ENCODE peak calls at places on chromosomes 12 and 14, in five cellular contexts. E is heart left ventricle, H is stomach, X is neural progenitor cell, D is IMR-90. B is an unnamed sample. For H3K4me1, the result is how much of the 10 kb centered on the place peaks cover.

GRCh38 chr12:101592448-101592847 is 2.3 kb upstream of the MYBPC1 start:
- DNase-seq in E (no peak), H (no peak), X (no peak), D (no peak), B (no peak)

GRCh38 chr12:52539024-52539820 is 13.7 kb downstream of the KRT71 start:
- DNase-seq in E (no peak), H (no peak), X (no peak), D (peak), B (no peak)

GRCh38 chr12:74770552-74770951 is 232.9 kb downstream of the ATXN7L3B start:
- DNase-seq in E (no peak), H (no peak), X (no peak), D (no peak), B (no peak)

GRCh38 chr12:50505945-50506344 is 1.2 kb downstream of the DIP2B start:
- DNase-seq in E (peak), H (no peak), X (peak), D (no peak), B (no peak)

GRCh38 chr12:1591543-1591942 is 2.8 kb downstream of the FBXL14 start:
- DNase-seq in E (no peak), H (no peak), X (no peak), D (peak), B (no peak)

GRCh38 chr12:9941838-9942237 is 9.7 kb upstream of the CLEC2A start:
- DNase-seq in E (no peak), H (no peak), X (no peak), D (no peak), B (no peak)

GRCh38 chr12:76586764-76587395 is 27.3 kb upstream of the OSBPL8 start:
- DNase-seq in E (peak), H (no peak), X (peak), D (peak), B (no peak)

GRCh38 chr12:124463341-124463861 is 104.0 kb downstream of the NCOR2 start:
- DNase-seq in E (no peak), H (no peak), X (peak), D (no peak), B (no peak)

GRCh38 chr12:124423683-124424515 is 129.0 kb downstream of the RFLNA start:
- DNase-seq in E (no peak), H (no peak), X (no peak), D (no peak), B (no peak)

GRCh38 chr12:57541717-57542116 is 5.3 kb downstream of the DCTN2 start:
- DNase-seq in E (no peak), H (no peak), X (no peak), D (no peak), B (no peak)

GRCh38 chr12:25254271-25254880 is 3.6 kb upstream of the KRAS start:
- DNase-seq in E (no peak), H (no peak), X (no peak), D (peak), B (no peak)

GRCh38 chr12:70393787-70394519 is 27.9 kb downstream of the KCNMB4 start:
- DNase-seq in E (no peak), H (no peak), X (no peak), D (peak), B (no peak)

GRCh38 chr12:127903146-127903545 is 363.8 kb upstream of the TMEM132C start:
- DNase-seq in E (no peak), H (no peak), X (no peak), D (no peak), B (no peak)

GRCh38 chr12:108792361-108793292 is 61.3 kb upstream of the CORO1C start:
- DNase-seq in E (no peak), H (no peak), X (no peak), D (no peak), B (no peak)

GRCh38 chr12:65895031-65895430 is 70.7 kb downstream of the HMGA2 start:
- DNase-seq in E (no peak), H (no peak), X (no peak), D (no peak), B (no peak)
- H3K4me1 ChIP-seq in E (under half), H (under half), X (half or more), D (under half), B (under half)

DNA sequence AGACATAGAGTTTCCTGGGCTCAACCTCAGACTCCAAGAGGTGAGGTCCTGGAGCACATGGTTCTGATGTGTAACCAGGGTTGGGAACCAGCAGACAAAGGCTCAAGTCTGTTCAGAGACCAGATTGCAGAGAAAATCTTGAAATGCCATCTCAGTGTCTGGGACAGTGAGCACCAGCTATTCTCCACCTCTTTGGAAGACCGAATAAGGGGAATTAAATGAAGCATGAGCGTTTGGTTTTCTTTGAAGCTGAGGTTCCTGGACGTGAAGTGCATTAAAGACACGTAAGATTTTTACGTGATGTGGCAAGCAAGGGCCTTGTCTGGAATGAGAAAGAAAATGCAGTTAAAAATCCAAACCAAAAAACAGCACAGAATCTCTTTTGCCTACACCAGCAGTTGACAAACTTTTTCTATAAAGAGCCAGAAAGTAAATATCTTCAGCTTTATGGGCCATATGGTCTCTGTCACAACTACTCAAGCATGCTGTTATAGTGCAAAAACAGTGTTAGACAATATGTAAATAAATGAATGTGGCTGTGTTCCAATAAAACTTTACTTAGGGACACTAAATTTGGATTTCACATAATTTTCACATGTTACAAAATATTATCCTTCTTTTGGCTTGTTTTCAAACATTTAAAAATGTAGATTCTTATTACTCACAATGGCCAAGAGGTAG is 6.4 kb upstream of the ELK3 start:
- DNase-seq in E (no peak), H (no peak), X (no peak), D (no peak), B (no peak)
- H3K27ac ChIP-seq in E (no peak), H (peak), X (no peak), D (peak), B (no peak)

GRCh38 chr14:103528158-103528511 is 861 bp upstream of the TRMT61A start:
- DNase-seq in E (no peak), H (peak), X (no peak), D (no peak), B (no peak)
- H3K4me1 ChIP-seq in E (under half), H (half or more), X (under half), D (under half), B (half or more)

GRCh38 chr12:91249059-91250055 is 66.7 kb upstream of the DCN start:
- DNase-seq in E (no peak), H (no peak), X (no peak), D (no peak), B (no peak)
- H3K27ac ChIP-seq in E (peak), H (peak), X (no peak), D (peak), B (peak)

GRCh38 chr12:95851609-95852008 is 7.1 kb upstream of the SNRPF start:
- DNase-seq in E (no peak), H (no peak), X (no peak), D (no peak), B (no peak)

GRCh38 chr12:95852133-95852532 is 6.6 kb upstream of the SNRPF start:
- DNase-seq in E (no peak), H (no peak), X (no peak), D (no peak), B (no peak)

DNA sequence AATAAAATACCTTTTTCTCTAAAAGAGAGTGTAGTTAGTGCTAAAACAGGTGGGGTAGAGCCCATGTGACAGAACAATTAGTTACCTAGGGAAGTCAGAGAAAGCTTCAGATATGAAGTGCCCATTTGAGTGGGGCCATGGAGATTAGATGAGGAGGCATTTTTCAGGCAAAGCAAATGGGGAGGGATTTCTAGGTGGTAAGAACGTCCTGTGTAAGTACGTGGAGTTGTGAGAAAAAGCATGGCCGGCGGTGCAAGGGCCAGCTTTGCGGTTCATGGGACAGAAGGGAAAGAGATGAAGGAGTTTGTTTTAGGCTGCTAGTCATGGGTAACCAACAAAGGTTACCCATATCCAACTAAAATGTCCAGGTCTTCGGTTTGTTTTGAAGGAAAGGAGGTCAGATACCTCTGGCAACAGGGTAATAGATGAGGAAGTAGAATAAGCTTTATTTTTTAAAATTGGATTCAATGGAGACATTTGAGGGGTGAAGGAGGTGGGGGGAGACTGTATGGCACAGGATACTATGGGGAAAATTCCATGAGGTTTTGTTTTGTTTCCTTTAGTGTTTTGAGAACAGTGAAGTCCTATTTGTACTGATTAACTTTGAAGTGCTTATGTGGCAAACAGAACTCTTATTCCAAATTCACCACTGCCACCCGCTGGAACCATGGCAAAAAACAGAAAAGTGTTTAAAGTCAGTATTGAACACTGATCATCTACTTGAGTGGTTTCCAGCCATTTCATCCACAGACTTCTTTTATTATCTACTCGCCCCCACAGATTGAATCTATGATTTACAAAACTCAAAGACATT is 10.0 kb upstream of the SNRPF start:
- DNase-seq in E (no peak), H (peak), X (peak), D (peak), B (no peak)
- H3K4me1 ChIP-seq in E (under half), H (under half), X (under half), D (under half), B (under half)

DNA sequence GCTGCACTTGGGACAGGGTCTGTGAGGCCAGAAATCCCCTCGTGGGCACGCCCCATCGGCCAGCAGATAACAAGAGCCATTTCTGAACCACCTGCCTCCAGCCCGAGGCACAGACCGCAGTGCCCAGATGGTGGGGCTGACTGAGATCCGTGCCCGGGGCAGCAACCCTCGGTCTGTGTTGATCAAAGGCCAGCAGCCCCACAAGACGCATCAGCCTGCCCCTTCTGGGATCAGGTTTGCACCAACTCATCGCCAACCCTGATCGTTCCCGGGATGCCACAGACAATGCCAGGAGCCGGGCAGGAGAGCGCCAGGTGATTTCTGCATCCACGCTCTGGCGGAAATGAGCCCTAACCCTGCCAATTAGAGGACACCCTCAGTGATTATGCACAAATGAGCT is 64.5 kb downstream of the TESC start:
- DNase-seq in E (no peak), H (no peak), X (no peak), D (no peak), B (no peak)
- H3K27ac ChIP-seq in E (no peak), H (peak), X (no peak), D (no peak), B (peak)

GRCh38 chr12:46403732-46404097 is 31.1 kb upstream of the SLC38A2 start:
- DNase-seq in E (no peak), H (no peak), X (no peak), D (no peak), B (no peak)

GRCh38 chr12:46401703-46402102 is 29.1 kb upstream of the SLC38A2 start:
- DNase-seq in E (peak), H (no peak), X (no peak), D (peak), B (peak)

GRCh38 chr12:46402451-46402850 is 29.9 kb upstream of the SLC38A2 start:
- DNase-seq in E (no peak), H (no peak), X (no peak), D (peak), B (no peak)

GRCh38 chr12:46404225-46404631 is 31.7 kb upstream of the SLC38A2 start:
- DNase-seq in E (no peak), H (no peak), X (no peak), D (peak), B (no peak)

GRCh38 chr12:46402861-46403731 is 30.5 kb upstream of the SLC38A2 start:
- DNase-seq in E (no peak), H (no peak), X (no peak), D (peak), B (no peak)
- H3K4me1 ChIP-seq in E (under half), H (under half), X (under half), D (under half), B (half or more)